ENCODE peak calls at places on chromosomes 16 and 17, in eight cellular contexts. M, H, Z, E, D, P, W and S are unnamed samples.

GRCh38 chr17:60149691-60150582 is at the start of gene CA4:
- DNase-seq in Z (peak; percentile 74), P (no peak), E (no peak), M (no peak), H (no peak), D (no peak), W (no peak), S (no peak)

GRCh38 chr17:45091778-45092425 is 30.8 kb downstream of the NMT1 start:
- DNase-seq in M (no peak), Z (no peak), H (no peak), P (peak; percentile 57), D (no peak), W (no peak), E (no peak), S (no peak)

GRCh38 chr17:66087073-66087472 is 104.9 kb downstream of the CEP112 start:
- DNase-seq in H (no peak), P (no peak), D (no peak), W (no peak), Z (no peak), M (no peak), E (no peak), S (no peak)

GRCh38 chr17:47299239-47299910 is 24.4 kb upstream of the EFCAB13 start:
- DNase-seq in P (no peak), M (no peak), D (no peak), W (no peak), H (no peak), Z (no peak), E (no peak), S (no peak)

GRCh38 chr17:71412803-71413202 is 708.0 kb upstream of the SOX9 start:
- DNase-seq in M (no peak), D (no peak), P (peak; percentile 84), H (no peak), W (no peak), E (no peak), Z (no peak), S (no peak)

GRCh38 chr17:74604200-74604599 is 12.1 kb upstream of the CD300LD start:
- DNase-seq in Z (no peak), E (no peak), P (no peak), H (no peak), D (no peak), W (no peak), M (no peak), S (no peak)

GRCh38 chr16:16000685-16001084 is 51.3 kb downstream of the ABCC1 start:
- DNase-seq in W (no peak), H (no peak), D (no peak), M (no peak), P (no peak), E (no peak), Z (no peak), S (no peak)

GRCh38 chr17:74288785-74289184 is 14.8 kb downstream of the DNAI2 start:
- DNase-seq in P (no peak), D (no peak), W (no peak), M (no peak), H (no peak), Z (no peak), E (no peak), S (no peak)

GRCh38 chr17:44547625-44548297 is 9.5 kb upstream of the FZD2 start:
- DNase-seq in Z (no peak), D (no peak), P (no peak), W (no peak), E (no peak), H (no peak), M (no peak), S (no peak)

GRCh38 chr16:77191259-77191969 is 424 bp downstream of the MON1B start:
- DNase-seq in E (no peak), Z (no peak), P (peak; percentile 47), H (peak; percentile 75), W (peak; percentile 45), D (peak; percentile 65), M (no peak), S (no peak)

GRCh38 chr17:78230996-78231931 is at the start of gene TMEM235:
- DNase-seq in H (no peak), D (no peak), Z (peak; percentile 65), E (no peak), M (no peak), W (no peak), P (no peak), S (no peak)

GRCh38 chr16:86449377-86450095 is 60.8 kb upstream of the FOXF1 start:
- DNase-seq in M (no peak), D (no peak), W (no peak), P (no peak), E (no peak), H (no peak), Z (no peak), S (no peak)

GRCh38 chr16:17224859-17225258 is 245.9 kb downstream of the XYLT1 start:
- DNase-seq in D (no peak), Z (no peak), P (no peak), E (peak; percentile 44), M (peak; percentile 36), W (peak; percentile 62), H (peak; percentile 89), S (no peak)

GRCh38 chr17:7833795-7834553 is at the start of gene KDM6B:
- DNase-seq in P (peak; percentile 94), E (peak; percentile 92), Z (peak; percentile 92), D (peak; percentile 92), W (peak; percentile 92), M (peak; percentile 95), H (peak; percentile 98), S (peak; percentile 98)

GRCh38 chr17:81926451-81927144 is 937 bp downstream of the MAFG start:
- DNase-seq in W (peak; percentile 71), H (peak; percentile 94), Z (no peak), M (peak; percentile 89), D (peak; percentile 90), E (peak; percentile 48), P (peak; percentile 95), S (peak; percentile 90)

GRCh38 chr16:57829969-57830360 is 27.7 kb upstream of the KIFC3 start:
- DNase-seq in E (no peak), P (no peak), W (no peak), D (no peak), M (no peak), H (no peak), Z (no peak), S (no peak)

GRCh38 chr16:76278086-76278485 is 885 bp downstream of the CNTNAP4 start:
- DNase-seq in P (no peak), E (no peak), Z (no peak), W (no peak), D (no peak), M (no peak), H (no peak), S (no peak)

GRCh38 chr17:31433091-31433790 is 41.8 kb downstream of the RAB11FIP4 start:
- DNase-seq in E (no peak), H (no peak), D (no peak), M (no peak), P (no peak), Z (no peak), W (no peak), S (no peak)

GRCh38 chr17:47742319-47743181 is 9.5 kb downstream of the TBX21 start:
- DNase-seq in D (peak; percentile 62), W (no peak), H (peak; percentile 40), Z (peak; percentile 89), M (no peak), E (no peak), P (no peak), S (peak; percentile 48)

GRCh38 chr17:42407289-42407836 is 15.7 kb downstream of the CAVIN1 start:
- DNase-seq in H (peak; percentile 95), D (peak; percentile 66), P (peak; percentile 89), W (peak; percentile 82), E (peak; percentile 71), M (peak; percentile 93), Z (peak; percentile 72), S (peak; percentile 91)

GRCh38 chr17:48429638-48430586 is at the start of gene SKAP1:
- DNase-seq in M (peak; percentile 49), P (no peak), Z (peak; percentile 75), D (no peak), H (no peak), E (no peak), W (no peak), S (peak; percentile 58)

GRCh38 chr17:78124081-78124835 is 4.3 kb downstream of the TMC6 start:
- DNase-seq in Z (no peak), H (no peak), P (no peak), W (no peak), M (no peak), D (no peak), E (no peak), S (no peak)

GRCh38 chr16:83137894-83138293 is 511.1 kb downstream of the CDH13 start:
- DNase-seq in M (no peak), Z (no peak), E (no peak), D (no peak), H (no peak), P (no peak), W (no peak), S (no peak)

GRCh38 chr17:9951803-9952202 is 46.7 kb upstream of the RCVRN start:
- DNase-seq in E (no peak), M (no peak), W (no peak), P (no peak), H (no peak), Z (no peak), D (no peak), S (no peak)

DNA sequence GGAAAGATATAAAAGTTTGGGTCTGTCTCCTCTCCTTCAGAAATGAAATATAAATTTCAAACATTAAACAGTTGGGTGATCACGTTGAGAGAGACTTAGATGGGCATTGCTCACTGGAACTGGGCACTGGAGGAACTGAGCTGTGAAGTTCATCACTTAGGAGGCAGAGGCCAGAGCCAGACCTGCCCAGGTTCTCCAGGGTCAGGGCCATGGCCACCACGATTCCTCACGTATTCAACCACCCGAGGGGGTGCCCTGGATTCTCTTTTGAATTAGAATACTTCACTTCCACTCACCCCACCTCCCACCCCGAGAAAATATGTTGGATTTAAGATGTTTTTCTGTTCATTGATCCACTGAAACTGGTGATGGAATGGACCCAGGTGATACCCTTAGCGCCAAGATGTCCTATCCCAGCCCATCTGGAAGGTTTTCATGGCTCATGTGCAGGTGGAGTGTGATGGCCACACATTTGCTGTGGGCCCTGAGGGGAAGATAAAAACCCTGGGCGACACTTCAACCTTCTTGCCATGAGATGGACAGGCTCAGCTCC is 6.1 kb downstream of the PRR29 start:
- DNase-seq in P (no peak), W (no peak), M (no peak), Z (peak; percentile 29), E (no peak), D (no peak), H (peak; percentile 37), S (no peak)
- H3K4me1 ChIP-seq in P (peaks cover 25% of the 10 kb centered on the region), W (no peaks in the 10 kb centered on the region), M (peaks cover 40% of the 10 kb centered on the region), Z (no peaks in the 10 kb centered on the region), E (peaks cover 6% of the 10 kb centered on the region), D (peaks cover 19% of the 10 kb centered on the region), H (no peaks in the 10 kb centered on the region), S (no peaks in the 10 kb centered on the region)

GRCh38 chr16:89645122-89645521 is 12.4 kb downstream of the CHMP1A start:
- DNase-seq in M (no peak), D (no peak), P (no peak), E (no peak), W (no peak), H (no peak), Z (no peak), S (no peak)
- TF ChIP-seq POLR2A in M (no peak), D (no peak), P (no peak), E (no peak), W (no peak), H (no peak), Z (no peak), S (no peak)

GRCh38 chr16:89383095-89384003 is 107.0 kb downstream of the ANKRD11 start:
- DNase-seq in D (peak; percentile 91), M (peak; percentile 71), H (peak; percentile 59), W (no peak), P (peak; percentile 34), Z (no peak), E (no peak), S (peak; percentile 76)
- TF ChIP-seq CTCF in D (peak; percentile 43), M (no peak), H (no peak), W (no peak), P (no peak), Z (no peak), E (no peak), S (no peak)

GRCh38 chr17:19461139-19461538 is 50.1 kb downstream of the RNF112 start:
- DNase-seq in Z (peak; percentile 67), M (no peak), E (no peak), H (no peak), P (no peak), D (no peak), W (no peak), S (no peak)
- H3K4me1 ChIP-seq in Z (peaks cover 19% of the 10 kb centered on the region), M (peaks cover 32% of the 10 kb centered on the region), E (peaks cover 52% of the 10 kb centered on the region), H (peaks cover 42% of the 10 kb centered on the region), P (no peaks in the 10 kb centered on the region), D (no peaks in the 10 kb centered on the region), W (peaks cover 8% of the 10 kb centered on the region), S (no peaks in the 10 kb centered on the region)